ENCODE peak calls at places on chromosomes 12 and 14, in four cellular contexts. One of them, this sample, is unnamed.

GRCh38 chr12:50482566-50482965 is 22.2 kb upstream of the DIP2B start:
- DNase-seq in ovary: no peak
- DNase-seq in nephron progenitor cell: no peak
- DNase-seq in choroid plexus epithelial cell: peak
- DNase-seq in this sample: no peak

GRCh38 chr12:49932023-49932422 is 18.5 kb upstream of the AQP2 start:
- DNase-seq in ovary: no peak
- DNase-seq in choroid plexus epithelial cell: no peak
- DNase-seq in nephron progenitor cell: no peak
- DNase-seq in this sample: no peak

GRCh38 chr12:19671695-19672094 is 232.4 kb downstream of the AEBP2 start:
- DNase-seq in ovary: no peak
- DNase-seq in nephron progenitor cell: no peak
- DNase-seq in choroid plexus epithelial cell: no peak
- DNase-seq in this sample: no peak

GRCh38 chr12:26493656-26494055 is 298.3 kb downstream of the SSPN start:
- DNase-seq in choroid plexus epithelial cell: no peak
- DNase-seq in nephron progenitor cell: no peak
- DNase-seq in ovary: no peak
- DNase-seq in this sample: no peak

GRCh38 chr14:69475194-69475818 is 9.2 kb upstream of the PLEKHD1 start:
- DNase-seq in nephron progenitor cell: no peak
- DNase-seq in choroid plexus epithelial cell: peak
- DNase-seq in ovary: no peak
- DNase-seq in this sample: no peak

GRCh38 chr12:121883315-121883660 is 5.3 kb upstream of the PSMD9 start:
- DNase-seq in ovary: no peak
- DNase-seq in choroid plexus epithelial cell: no peak
- DNase-seq in nephron progenitor cell: no peak
- DNase-seq in this sample: no peak

GRCh38 chr14:22002860-22003284 is 329.3 kb upstream of the OR4E1 start:
- DNase-seq in choroid plexus epithelial cell: no peak
- DNase-seq in nephron progenitor cell: peak
- DNase-seq in ovary: no peak
- DNase-seq in this sample: peak

GRCh38 chr12:106226884-106227640 is 20.8 kb downstream of the CKAP4 start:
- DNase-seq in nephron progenitor cell: no peak
- DNase-seq in choroid plexus epithelial cell: peak
- DNase-seq in ovary: no peak
- DNase-seq in this sample: no peak

GRCh38 chr12:111404362-111405148 is 1.2 kb upstream of the SH2B3 start:
- DNase-seq in ovary: no peak
- DNase-seq in nephron progenitor cell: peak
- DNase-seq in choroid plexus epithelial cell: peak
- DNase-seq in this sample: no peak

GRCh38 chr12:19412844-19413243 is 26.4 kb upstream of the AEBP2 start:
- DNase-seq in ovary: no peak
- DNase-seq in nephron progenitor cell: no peak
- DNase-seq in choroid plexus epithelial cell: no peak
- DNase-seq in this sample: no peak

GRCh38 chr12:113453330-113453729 is 18.3 kb downstream of the LHX5 start:
- DNase-seq in ovary: no peak
- DNase-seq in choroid plexus epithelial cell: no peak
- DNase-seq in nephron progenitor cell: no peak
- DNase-seq in this sample: no peak

GRCh38 chr12:128425883-128426282 is 158.9 kb downstream of the TMEM132C start:
- DNase-seq in nephron progenitor cell: no peak
- DNase-seq in choroid plexus epithelial cell: no peak
- DNase-seq in ovary: no peak
- DNase-seq in this sample: no peak

GRCh38 chr12:44488180-44488579 is 387.9 kb downstream of the NELL2 start:
- DNase-seq in nephron progenitor cell: no peak
- DNase-seq in choroid plexus epithelial cell: no peak
- DNase-seq in ovary: no peak
- DNase-seq in this sample: no peak

DNA sequence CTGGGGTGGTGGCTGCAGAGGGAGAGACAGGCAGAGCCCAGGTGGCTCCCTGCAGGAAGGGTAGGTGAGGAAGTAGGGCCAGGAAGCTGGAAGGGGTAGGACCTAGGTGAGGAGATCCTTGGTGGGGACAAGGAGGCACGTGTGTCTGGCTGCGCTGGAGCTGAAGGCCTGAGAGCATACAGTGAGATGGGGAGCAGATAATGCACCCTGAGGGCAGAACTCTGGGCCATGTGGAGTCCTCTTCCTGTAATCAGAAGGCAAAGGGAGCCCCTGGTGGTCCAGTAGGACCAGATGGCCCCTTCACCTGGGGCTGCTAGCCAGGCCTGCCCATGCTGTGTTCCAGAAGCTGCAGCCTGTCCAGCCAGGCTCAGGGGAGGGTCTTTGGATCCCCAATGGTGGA is 15.3 kb upstream of the KRT80 start:
- DNase-seq in ovary: peak
- DNase-seq in nephron progenitor cell: no peak
- DNase-seq in choroid plexus epithelial cell: no peak
- DNase-seq in this sample: no peak
- TF ChIP-seq CTCF in ovary: no peak
- TF ChIP-seq CTCF in nephron progenitor cell: no peak
- TF ChIP-seq CTCF in choroid plexus epithelial cell: no peak
- TF ChIP-seq CTCF in this sample: no peak

GRCh38 chr12:77160931-77161330 is 95.6 kb upstream of the E2F7 start:
- DNase-seq in nephron progenitor cell: no peak
- DNase-seq in ovary: no peak
- DNase-seq in choroid plexus epithelial cell: no peak
- DNase-seq in this sample: no peak

GRCh38 chr12:77166711-77167110 is 101.3 kb upstream of the E2F7 start:
- DNase-seq in nephron progenitor cell: no peak
- DNase-seq in choroid plexus epithelial cell: no peak
- DNase-seq in ovary: no peak
- DNase-seq in this sample: no peak

GRCh38 chr12:77167801-77168200 is 102.4 kb upstream of the E2F7 start:
- DNase-seq in choroid plexus epithelial cell: no peak
- DNase-seq in nephron progenitor cell: no peak
- DNase-seq in ovary: no peak
- DNase-seq in this sample: no peak

GRCh38 chr12:77163068-77163810 is 97.9 kb upstream of the E2F7 start:
- DNase-seq in ovary: no peak
- DNase-seq in choroid plexus epithelial cell: no peak
- DNase-seq in nephron progenitor cell: no peak
- DNase-seq in this sample: no peak

DNA sequence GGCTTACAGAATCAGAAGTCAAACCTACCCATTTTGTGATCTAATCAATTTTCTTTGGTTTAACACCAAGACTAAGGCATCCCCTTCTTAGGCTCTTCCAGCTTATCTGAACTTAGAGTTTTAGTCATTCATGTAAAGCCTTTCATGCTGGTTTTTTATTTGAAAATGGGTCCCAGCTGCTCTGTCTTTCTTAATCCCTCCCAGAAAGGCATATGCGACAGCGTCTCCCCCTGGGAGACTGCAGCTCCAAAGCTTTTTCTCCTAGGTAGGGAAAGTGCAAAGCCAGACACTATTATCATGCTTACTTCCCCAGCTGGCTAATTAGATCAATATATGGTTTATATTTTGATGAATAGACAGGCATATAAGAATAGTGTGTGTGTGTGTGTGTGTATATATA is 96.6 kb upstream of the E2F7 start:
- DNase-seq in choroid plexus epithelial cell: no peak
- DNase-seq in nephron progenitor cell: no peak
- DNase-seq in ovary: no peak
- DNase-seq in this sample: peak
- TF ChIP-seq CTCF in choroid plexus epithelial cell: no peak
- TF ChIP-seq CTCF in nephron progenitor cell: no peak
- TF ChIP-seq CTCF in ovary: no peak
- TF ChIP-seq CTCF in this sample: no peak

GRCh38 chr12:6205144-6205539 is 4.9 kb downstream of the CD9 start:
- DNase-seq in nephron progenitor cell: no peak
- DNase-seq in ovary: peak
- DNase-seq in choroid plexus epithelial cell: no peak
- DNase-seq in this sample: no peak
- TF ChIP-seq CTCF in nephron progenitor cell: no peak
- TF ChIP-seq CTCF in ovary: no peak
- TF ChIP-seq CTCF in choroid plexus epithelial cell: no peak
- TF ChIP-seq CTCF in this sample: no peak

GRCh38 chr12:46342562-46343033 is 30.0 kb downstream of the SLC38A2 start:
- DNase-seq in ovary: no peak
- DNase-seq in choroid plexus epithelial cell: peak
- DNase-seq in nephron progenitor cell: peak
- DNase-seq in this sample: no peak
- TF ChIP-seq CTCF in ovary: peak
- TF ChIP-seq CTCF in choroid plexus epithelial cell: peak
- TF ChIP-seq CTCF in nephron progenitor cell: peak
- TF ChIP-seq CTCF in this sample: no peak

GRCh38 chr12:15015121-15015520 is 42.3 kb downstream of the PDE6H start:
- DNase-seq in choroid plexus epithelial cell: no peak
- DNase-seq in ovary: no peak
- DNase-seq in nephron progenitor cell: no peak
- DNase-seq in this sample: no peak

GRCh38 chr12:15013634-15014169 is 40.9 kb downstream of the PDE6H start:
- DNase-seq in nephron progenitor cell: no peak
- DNase-seq in ovary: no peak
- DNase-seq in choroid plexus epithelial cell: no peak
- DNase-seq in this sample: no peak

GRCh38 chr12:15014708-15015107 is 41.9 kb downstream of the PDE6H start:
- DNase-seq in ovary: no peak
- DNase-seq in nephron progenitor cell: no peak
- DNase-seq in choroid plexus epithelial cell: no peak
- DNase-seq in this sample: no peak

GRCh38 chr12:15011162-15011561 is 38.3 kb downstream of the PDE6H start:
- DNase-seq in ovary: no peak
- DNase-seq in nephron progenitor cell: no peak
- DNase-seq in choroid plexus epithelial cell: no peak
- DNase-seq in this sample: no peak
- TF ChIP-seq CTCF in ovary: no peak
- TF ChIP-seq CTCF in nephron progenitor cell: no peak
- TF ChIP-seq CTCF in choroid plexus epithelial cell: peak
- TF ChIP-seq CTCF in this sample: no peak